ENCODE peak calls at places on chromosome 6, in eight cellular contexts. One of them, this sample, is unnamed.

GRCh38 chr6:36851149-36851614 is 11.9 kb upstream of the CPNE5 start:
- DNase-seq in GM12865: peak; percentile 52
- DNase-seq in stimulated activated CD4-positive, alpha-beta T cell treated with anti-CD3 and anti-CD28 coated beads, Interleukin-4, amount 100 ng/mL, for 4 hours: no peak
- DNase-seq in glutamatergic neuron: peak; percentile 32
- DNase-seq in GM06990: no peak
- DNase-seq in right lobe of liver: no peak
- DNase-seq in EH: peak; percentile 86
- DNase-seq in iris pigment epithelial cell: peak; percentile 78
- DNase-seq in this sample: peak; percentile 55

GRCh38 chr6:10048370-10049297 is 366.2 kb downstream of the TFAP2A start:
- DNase-seq in EH: peak; percentile 3
- DNase-seq in stimulated activated CD4-positive, alpha-beta T cell treated with anti-CD3 and anti-CD28 coated beads, Interleukin-4, amount 100 ng/mL, for 4 hours: no peak
- DNase-seq in iris pigment epithelial cell: no peak
- DNase-seq in glutamatergic neuron: no peak
- DNase-seq in GM06990: no peak
- DNase-seq in right lobe of liver: no peak
- DNase-seq in GM12865: no peak
- DNase-seq in this sample: no peak

GRCh38 chr6:78845567-78845966 is 21.8 kb upstream of the IRAK1BP1 start:
- DNase-seq in glutamatergic neuron: no peak
- DNase-seq in EH: no peak
- DNase-seq in right lobe of liver: no peak
- DNase-seq in GM06990: no peak
- DNase-seq in iris pigment epithelial cell: no peak
- DNase-seq in GM12865: no peak
- DNase-seq in stimulated activated CD4-positive, alpha-beta T cell treated with anti-CD3 and anti-CD28 coated beads, Interleukin-4, amount 100 ng/mL, for 4 hours: no peak
- DNase-seq in this sample: no peak

GRCh38 chr6:100823041-100823440 is 58.1 kb downstream of the ASCC3 start:
- DNase-seq in iris pigment epithelial cell: no peak
- DNase-seq in EH: no peak
- DNase-seq in right lobe of liver: no peak
- DNase-seq in GM12865: no peak
- DNase-seq in GM06990: no peak
- DNase-seq in glutamatergic neuron: no peak
- DNase-seq in stimulated activated CD4-positive, alpha-beta T cell treated with anti-CD3 and anti-CD28 coated beads, Interleukin-4, amount 100 ng/mL, for 4 hours: no peak
- DNase-seq in this sample: no peak

GRCh38 chr6:4941782-4942672 is 61.8 kb downstream of the RPP40 start:
- DNase-seq in glutamatergic neuron: no peak
- DNase-seq in right lobe of liver: peak; percentile 52
- DNase-seq in iris pigment epithelial cell: peak; percentile 99
- DNase-seq in GM12865: peak; percentile 78
- DNase-seq in stimulated activated CD4-positive, alpha-beta T cell treated with anti-CD3 and anti-CD28 coated beads, Interleukin-4, amount 100 ng/mL, for 4 hours: peak; percentile 7
- DNase-seq in GM06990: peak; percentile 35
- DNase-seq in EH: peak; percentile 99
- DNase-seq in this sample: peak; percentile 74

GRCh38 chr6:45479834-45480696 is 102.3 kb upstream of the SUPT3H start:
- DNase-seq in EH: peak; percentile 58
- DNase-seq in GM12865: peak; percentile 33
- DNase-seq in iris pigment epithelial cell: peak; percentile 97
- DNase-seq in glutamatergic neuron: no peak
- DNase-seq in GM06990: peak; percentile 25
- DNase-seq in stimulated activated CD4-positive, alpha-beta T cell treated with anti-CD3 and anti-CD28 coated beads, Interleukin-4, amount 100 ng/mL, for 4 hours: no peak
- DNase-seq in right lobe of liver: no peak
- DNase-seq in this sample: no peak

GRCh38 chr6:42393339-42393738 is 58.4 kb downstream of the TRERF1 start:
- DNase-seq in iris pigment epithelial cell: no peak
- DNase-seq in GM12865: no peak
- DNase-seq in right lobe of liver: peak; percentile 42
- DNase-seq in stimulated activated CD4-positive, alpha-beta T cell treated with anti-CD3 and anti-CD28 coated beads, Interleukin-4, amount 100 ng/mL, for 4 hours: no peak
- DNase-seq in glutamatergic neuron: peak; percentile 28
- DNase-seq in EH: no peak
- DNase-seq in GM06990: no peak
- DNase-seq in this sample: no peak

GRCh38 chr6:113971786-113972185 is 838 bp upstream of the HDAC2 start:
- DNase-seq in right lobe of liver: no peak
- DNase-seq in stimulated activated CD4-positive, alpha-beta T cell treated with anti-CD3 and anti-CD28 coated beads, Interleukin-4, amount 100 ng/mL, for 4 hours: no peak
- DNase-seq in iris pigment epithelial cell: peak; percentile 23
- DNase-seq in glutamatergic neuron: no peak
- DNase-seq in GM12865: peak; percentile 19
- DNase-seq in GM06990: no peak
- DNase-seq in EH: no peak
- DNase-seq in this sample: peak; percentile 23

GRCh38 chr6:80543598-80544181 is 437.2 kb downstream of the BCKDHB start:
- DNase-seq in GM12865: no peak
- DNase-seq in right lobe of liver: no peak
- DNase-seq in glutamatergic neuron: no peak
- DNase-seq in EH: peak; percentile 82
- DNase-seq in stimulated activated CD4-positive, alpha-beta T cell treated with anti-CD3 and anti-CD28 coated beads, Interleukin-4, amount 100 ng/mL, for 4 hours: no peak
- DNase-seq in GM06990: no peak
- DNase-seq in iris pigment epithelial cell: peak; percentile 93
- DNase-seq in this sample: no peak

GRCh38 chr6:87730310-87730709 is 28.3 kb upstream of the AKIRIN2 start:
- DNase-seq in stimulated activated CD4-positive, alpha-beta T cell treated with anti-CD3 and anti-CD28 coated beads, Interleukin-4, amount 100 ng/mL, for 4 hours: no peak
- DNase-seq in GM06990: no peak
- DNase-seq in glutamatergic neuron: no peak
- DNase-seq in EH: peak; percentile 34
- DNase-seq in GM12865: no peak
- DNase-seq in right lobe of liver: peak; percentile 56
- DNase-seq in iris pigment epithelial cell: peak; percentile 63
- DNase-seq in this sample: peak; percentile 25